ENCODE peak calls at places on chromosomes 12 and 14, in six cellular contexts. J is K562, H is HCT116, E is GM12878, M is Panc1, G is upper lobe of left lung. X is an unnamed sample.

GRCh38 chr12:27284751-27285150 is 40.7 kb downstream of the STK38L start:
- ATAC-seq in J (no peak), H (no peak), E (peak), M (no peak), G (no peak), X (no peak)

GRCh38 chr14:104196461-104197180 is 58.2 kb downstream of the KIF26A start:
- ATAC-seq in J (no peak), H (no peak), E (peak), M (no peak), G (no peak), X (no peak)

GRCh38 chr12:31220633-31221565 is 105.1 kb downstream of the SINHCAF start:
- ATAC-seq in J (no peak), H (no peak), E (no peak), M (no peak), G (no peak), X (no peak)

GRCh38 chr12:3231399-3231876 is 154.3 kb downstream of the TSPAN9 start:
- ATAC-seq in J (no peak), H (no peak), E (no peak), M (no peak), G (no peak), X (no peak)

GRCh38 chr14:20419404-20419803 is 6.1 kb upstream of the TEP1 start:
- ATAC-seq in J (no peak), H (no peak), E (no peak), M (no peak), G (no peak), X (no peak)

GRCh38 chr12:639566-639965 is 23.7 kb downstream of the NINJ2 start:
- ATAC-seq in J (no peak), H (no peak), E (peak), M (no peak), G (no peak), X (no peak)

GRCh38 chr12:108305520-108305919 is 33.6 kb downstream of the CMKLR1 start:
- ATAC-seq in J (peak), H (peak), E (no peak), M (peak), G (peak), X (peak)

GRCh38 chr14:55349565-55349964 is 62.1 kb downstream of the ATG14 start:
- ATAC-seq in J (no peak), H (no peak), E (peak), M (no peak), G (no peak), X (no peak)

GRCh38 chr14:62126885-62127478 is 364.8 kb downstream of the SNAPC1 start:
- ATAC-seq in J (peak), H (peak), E (peak), M (peak), G (no peak), X (no peak)

GRCh38 chr14:73606271-73606670 is 6.0 kb upstream of the ACOT6 start:
- ATAC-seq in J (no peak), H (no peak), E (no peak), M (no peak), G (no peak), X (no peak)

GRCh38 chr12:33222357-33222756 is 217.3 kb downstream of the SYT10 start:
- ATAC-seq in J (no peak), H (no peak), E (no peak), M (no peak), G (peak), X (no peak)

GRCh38 chr12:13982010-13982409 is 608 bp upstream of the GRIN2B start:
- ATAC-seq in J (peak), H (peak), E (no peak), M (no peak), G (no peak), X (no peak)

GRCh38 chr12:28108599-28108998 is 81.7 kb upstream of the CCDC91 start:
- ATAC-seq in J (no peak), H (no peak), E (no peak), M (no peak), G (no peak), X (no peak)

GRCh38 chr12:123808167-123808566 is 46.1 kb downstream of the DNAH10 start:
- ATAC-seq in J (peak), H (peak), E (no peak), M (peak), G (no peak), X (no peak)

GRCh38 chr12:22682663-22683062 is 57.7 kb downstream of the ETNK1 start:
- ATAC-seq in J (no peak), H (no peak), E (peak), M (no peak), G (no peak), X (no peak)

GRCh38 chr12:9253464-9253863 is 45.3 kb upstream of the PZP start:
- ATAC-seq in J (no peak), H (no peak), E (no peak), M (no peak), G (no peak), X (no peak)

GRCh38 chr12:44582521-44582920 is 293.6 kb downstream of the NELL2 start:
- ATAC-seq in J (no peak), H (peak), E (no peak), M (no peak), G (no peak), X (no peak)

GRCh38 chr12:54358620-54358944 is 5.7 kb downstream of the GPR84 start:
- ATAC-seq in J (peak), H (peak), E (no peak), M (peak), G (no peak), X (no peak)

GRCh38 chr12:69698769-69699540 is at the start of gene BEST3:
- ATAC-seq in J (no peak), H (no peak), E (no peak), M (no peak), G (no peak), X (no peak)

GRCh38 chr14:22370084-22370847 is 218.8 kb downstream of the DAD1 start:
- ATAC-seq in J (no peak), H (no peak), E (no peak), M (no peak), G (peak), X (peak)

GRCh38 chr14:53953828-53954550 is 2.6 kb downstream of the BMP4 start:
- ATAC-seq in J (no peak), H (peak), E (no peak), M (peak), G (no peak), X (peak)

GRCh38 chr12:119008691-119009221 is 27.4 kb downstream of the SRRM4 start:
- ATAC-seq in J (no peak), H (no peak), E (no peak), M (no peak), G (no peak), X (no peak)

GRCh38 chr14:69999246-69999645 is 120.0 kb downstream of the SMOC1 start:
- ATAC-seq in J (no peak), H (no peak), E (no peak), M (no peak), G (no peak), X (no peak)

GRCh38 chr14:20428802-20429201 is 7.2 kb downstream of the KLHL33 start:
- ATAC-seq in J (no peak), H (no peak), E (peak), M (no peak), G (peak), X (no peak)

GRCh38 chr14:72420749-72421452 is 473.0 kb downstream of the DPF3 start:
- ATAC-seq in J (peak), H (peak), E (peak), M (peak), G (no peak), X (peak)

GRCh38 chr14:103428732-103429556 is 43.7 kb downstream of the MARK3 start:
- ATAC-seq in J (no peak), H (no peak), E (peak), M (no peak), G (no peak), X (no peak)

GRCh38 chr14:94066089-94066676 is 14.8 kb downstream of the DDX24 start:
- ATAC-seq in J (peak), H (peak), E (no peak), M (peak), G (no peak), X (no peak)

GRCh38 chr12:25197608-25198007 is 2.6 kb downstream of the ETFRF1 start:
- ATAC-seq in J (no peak), H (no peak), E (no peak), M (no peak), G (no peak), X (no peak)

GRCh38 chr12:107736914-107737313 is 24.0 kb downstream of the PRDM4 start:
- ATAC-seq in J (peak), H (no peak), E (peak), M (no peak), G (no peak), X (no peak)

GRCh38 chr12:32545413-32545970 is 133.6 kb upstream of the DNM1L start:
- ATAC-seq in J (no peak), H (no peak), E (no peak), M (no peak), G (peak), X (no peak)

GRCh38 chr12:104779134-104779533 is 179.0 kb downstream of the SLC41A2 start:
- ATAC-seq in J (no peak), H (no peak), E (no peak), M (no peak), G (no peak), X (no peak)

GRCh38 chr14:69432364-69432763 is 33.9 kb downstream of the SLC39A9 start:
- ATAC-seq in J (no peak), H (no peak), E (no peak), M (no peak), G (no peak), X (no peak)

GRCh38 chr12:111748867-111749266 is 17.9 kb upstream of the ALDH2 start:
- ATAC-seq in J (no peak), H (no peak), E (no peak), M (no peak), G (no peak), X (no peak)

GRCh38 chr12:11780521-11781101 is 131.1 kb downstream of the ETV6 start:
- ATAC-seq in J (no peak), H (no peak), E (peak), M (no peak), G (no peak), X (no peak)

GRCh38 chr12:101891462-101891971 is 14.1 kb downstream of the DRAM1 start:
- ATAC-seq in J (no peak), H (no peak), E (peak), M (peak), G (peak), X (peak)
- TF ChIP-seq POLR2AphosphoS5 in J (no peak), H (no peak), E (no peak), M (no peak), G (peak), X (peak)

GRCh38 chr12:2034633-2035420 is 18.0 kb upstream of the CACNA1C start:
- ATAC-seq in J (peak), H (peak), E (peak), M (peak), G (peak), X (peak)
- TF ChIP-seq POLR2AphosphoS5 in J (no peak), H (peak), E (no peak), M (no peak), G (no peak), X (peak)

DNA sequence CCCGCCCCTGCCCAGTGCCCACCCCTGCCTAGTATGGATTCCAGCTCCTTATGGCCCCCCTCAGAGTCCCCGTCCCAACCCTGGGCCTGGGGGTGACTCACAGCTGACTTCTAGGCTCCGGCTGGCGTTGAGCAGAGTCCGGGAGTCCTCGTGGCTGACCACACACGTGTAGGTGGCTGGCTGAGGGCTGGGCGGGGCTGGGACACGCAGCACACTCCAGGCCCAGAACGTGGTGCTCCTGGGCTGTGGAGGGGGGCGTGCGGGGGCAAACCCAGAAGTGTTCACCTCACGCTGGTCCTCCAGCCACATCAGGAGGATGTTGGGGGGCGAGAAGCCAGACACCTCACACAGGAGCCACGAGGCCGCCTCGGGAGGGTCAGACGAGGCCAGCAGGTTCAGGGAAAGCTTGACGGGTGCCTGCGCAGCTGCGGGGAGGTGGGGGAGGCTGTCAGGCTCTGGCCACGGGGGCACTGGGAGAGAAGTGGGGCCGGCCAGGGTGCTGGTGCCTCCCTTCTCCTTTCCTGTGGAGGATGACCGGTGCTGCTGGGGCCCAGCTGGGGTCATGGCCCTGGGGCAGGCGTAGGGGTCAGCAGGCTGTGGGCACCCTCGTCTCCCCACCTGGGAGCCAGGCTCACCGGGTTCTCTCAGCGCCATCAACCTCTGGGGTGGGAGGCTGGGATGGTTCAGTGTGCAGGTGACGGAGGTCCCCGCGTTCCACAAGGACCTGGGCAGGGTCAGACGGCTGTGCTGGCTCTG is 314.1 kb downstream of the TMEM121 start:
- ATAC-seq in J (no peak), H (no peak), E (no peak), M (no peak), G (no peak), X (no peak)
- TF ChIP-seq POLR2AphosphoS5 in J (no peak), H (no peak), E (no peak), M (no peak), G (no peak), X (no peak)

DNA sequence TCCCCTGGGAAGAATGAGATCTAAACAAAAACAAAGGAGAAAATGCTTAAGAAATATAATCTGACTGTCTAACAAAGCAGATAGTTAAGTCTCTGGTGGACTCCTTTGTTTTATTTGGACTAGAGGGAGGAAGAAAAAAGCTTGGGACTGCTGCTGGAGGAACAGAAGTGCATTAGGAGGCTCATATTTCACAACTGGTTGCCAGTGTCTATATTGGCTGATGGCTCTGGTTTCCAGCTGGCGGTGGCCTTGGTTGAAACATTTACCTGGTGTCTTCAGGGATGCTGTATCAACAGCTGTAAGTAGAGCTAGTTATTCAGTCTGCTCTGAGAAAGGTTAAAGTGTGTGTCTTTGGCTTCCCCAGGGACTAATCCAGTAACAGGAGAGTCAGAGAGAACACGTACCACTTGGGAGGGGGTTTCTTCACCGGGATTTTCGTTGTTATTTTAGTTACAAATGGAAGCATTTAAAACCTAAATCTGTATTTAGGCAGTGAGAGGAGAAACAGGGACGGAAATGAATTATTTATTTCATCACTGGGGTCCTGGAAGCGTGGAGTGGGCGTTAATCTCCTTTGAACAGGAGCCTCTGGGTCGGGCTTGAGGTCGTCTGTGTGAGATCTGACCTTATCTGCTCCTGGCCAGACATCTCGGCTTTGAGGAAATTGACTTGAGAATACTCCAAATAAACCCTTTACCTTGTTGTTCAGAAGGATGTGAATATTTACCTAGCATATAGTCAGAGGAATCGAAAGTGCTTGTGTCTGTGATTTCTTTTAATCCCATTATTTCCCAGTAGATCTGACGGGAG is 149.9 kb downstream of the NRXN3 start:
- ATAC-seq in J (peak), H (no peak), E (no peak), M (no peak), G (no peak), X (no peak)
- TF ChIP-seq POLR2AphosphoS5 in J (peak), H (no peak), E (no peak), M (no peak), G (no peak), X (no peak)

GRCh38 chr14:50947446-50947845 is 3.2 kb upstream of the PYGL start:
- ATAC-seq in J (no peak), H (no peak), E (no peak), M (no peak), G (no peak), X (no peak)
- TF ChIP-seq POLR2AphosphoS5 in J (no peak), H (no peak), E (no peak), M (no peak), G (no peak), X (no peak)

DNA sequence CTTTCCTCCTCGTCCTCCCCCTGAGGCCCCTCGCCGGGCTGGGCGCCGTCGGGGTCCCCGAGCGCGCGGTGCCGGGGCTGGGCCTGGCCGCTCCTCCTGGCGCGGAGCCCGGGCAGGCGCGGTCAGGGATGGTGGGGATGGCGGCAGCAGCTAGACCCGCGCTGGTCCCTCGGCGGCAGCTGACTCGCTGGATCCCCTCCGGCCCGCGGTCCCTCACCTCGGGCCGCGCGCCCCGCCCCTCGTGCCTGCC is at the start of gene SLC25A29:
- ATAC-seq in J (no peak), H (no peak), E (no peak), M (no peak), G (no peak), X (no peak)
- TF ChIP-seq POLR2AphosphoS5 in J (no peak), H (peak), E (peak), M (no peak), G (peak), X (peak)

X was measured in gastroesophageal sphincter.